ENCODE peak calls at places on chromosomes 13 and 19, in six cellular contexts. D is BJ, Z is stomach, M is adrenal gland, J is A673, W is endothelial cell of umbilical vein. Y is an unnamed sample.

GRCh38 chr13:75544681-75545333 is 4.8 kb upstream of the UCHL3 start:
- DNase-seq in M (peak; percentile 48), Z (no peak), W (no peak), D (peak; percentile 52), J (no peak), Y (no peak)

GRCh38 chr19:51676566-51677083 is 16.5 kb upstream of the SPACA6 start:
- DNase-seq in D (no peak), W (no peak), J (no peak), M (no peak), Z (no peak), Y (no peak)

GRCh38 chr13:114063545-114064515 is 68.6 kb downstream of the RASA3 start:
- DNase-seq in Z (peak; percentile 68), D (peak; percentile 87), M (peak; percentile 69), J (no peak), W (no peak), Y (peak; percentile 88)

GRCh38 chr19:44720945-44721344 is 22.0 kb downstream of the CEACAM16 start:
- DNase-seq in M (no peak), D (no peak), J (no peak), W (no peak), Z (no peak), Y (no peak)

GRCh38 chr13:73938375-73939070 is 195.7 kb downstream of the KLF12 start:
- DNase-seq in Z (no peak), W (peak; percentile 77), M (no peak), D (no peak), J (peak; percentile 74), Y (no peak)

GRCh38 chr19:15265849-15266248 is 33.6 kb upstream of the EPHX3 start:
- DNase-seq in J (peak; percentile 37), M (peak; percentile 97), D (peak; percentile 65), Z (peak; percentile 93), W (peak; percentile 97), Y (no peak)

GRCh38 chr19:51460164-51460992 is 2.1 kb upstream of the SIGLEC8 start:
- DNase-seq in J (peak; percentile 7), W (peak; percentile 9), Z (peak; percentile 20), M (no peak), D (no peak), Y (no peak)

GRCh38 chr19:11091343-11092153 is 2.3 kb downstream of the LDLR start:
- DNase-seq in W (peak; percentile 95), J (peak; percentile 74), D (peak; percentile 86), Z (peak; percentile 67), M (peak; percentile 71), Y (no peak)

GRCh38 chr13:59823495-59823894 is 340.2 kb downstream of the DIAPH3 start:
- DNase-seq in Z (no peak), W (peak; percentile 41), J (peak; percentile 85), D (no peak), M (no peak), Y (no peak)

GRCh38 chr19:32879741-32880140 is 10.2 kb upstream of the SLC7A9 start:
- DNase-seq in W (no peak), Z (peak; percentile 21), J (no peak), M (no peak), D (no peak), Y (no peak)

GRCh38 chr13:68099616-68100015 is 869.5 kb upstream of the PCDH9 start:
- DNase-seq in W (no peak), Z (no peak), M (no peak), J (no peak), D (no peak), Y (no peak)

GRCh38 chr19:53870485-53870844 is 2.8 kb downstream of the MYADM start:
- DNase-seq in M (peak; percentile 37), D (no peak), W (no peak), J (no peak), Z (peak; percentile 60), Y (no peak)

GRCh38 chr19:3176715-3177501 is 1.7 kb upstream of the S1PR4 start:
- DNase-seq in Z (peak; percentile 69), J (peak; percentile 48), D (peak; percentile 37), W (no peak), M (no peak), Y (peak; percentile 82)

GRCh38 chr19:46950526-46951235 is 69.0 kb upstream of the NPAS1 start:
- DNase-seq in W (no peak), J (no peak), D (no peak), M (no peak), Z (no peak), Y (no peak)

GRCh38 chr19:55189424-55189823 is 9.3 kb upstream of the SYT5 start:
- DNase-seq in W (peak; percentile 60), Z (no peak), D (peak; percentile 83), J (no peak), M (peak; percentile 42), Y (no peak)

GRCh38 chr19:54248016-54248601 is 5.5 kb upstream of the LILRA6 start:
- DNase-seq in J (no peak), M (peak; percentile 55), W (peak; percentile 75), Z (no peak), D (no peak), Y (no peak)

GRCh38 chr19:44111910-44112463 is 1.2 kb upstream of the ZNF225 start:
- DNase-seq in W (peak; percentile 65), D (peak; percentile 28), Z (no peak), J (peak; percentile 91), M (peak; percentile 43), Y (no peak)

GRCh38 chr19:45187421-45188100 is 9.0 kb downstream of the BLOC1S3 start:
- DNase-seq in Z (no peak), J (peak; percentile 33), W (no peak), D (no peak), M (no peak), Y (no peak)

GRCh38 chr13:44352671-44353070 is 21.0 kb upstream of the SERP2 start:
- DNase-seq in J (no peak), W (no peak), Z (no peak), M (no peak), D (no peak), Y (no peak)

GRCh38 chr13:100349594-100349993 is 239.0 kb downstream of the GGACT start:
- DNase-seq in W (no peak), J (peak; percentile 33), M (no peak), D (no peak), Z (no peak), Y (no peak)

GRCh38 chr13:80399340-80400163 is 58.6 kb upstream of the SPRY2 start:
- DNase-seq in J (no peak), W (no peak), D (no peak), Z (peak; percentile 76), M (no peak), Y (no peak)

GRCh38 chr13:91302070-91302469 is 45.4 kb upstream of the MIR17HG start:
- DNase-seq in J (no peak), M (no peak), D (no peak), W (no peak), Z (no peak), Y (no peak)

GRCh38 chr13:27917121-27917947 is 2.5 kb upstream of the PDX1 start:
- DNase-seq in D (no peak), Z (no peak), M (no peak), J (no peak), W (no peak), Y (no peak)

GRCh38 chr19:41411682-41412265 is 14.2 kb downstream of the BCKDHA start:
- DNase-seq in J (no peak), D (no peak), Z (no peak), M (peak; percentile 68), W (no peak), Y (no peak)

GRCh38 chr19:17095141-17095919 is 19.8 kb downstream of the MYO9B start:
- DNase-seq in J (no peak), M (peak; percentile 54), Z (no peak), D (no peak), W (no peak), Y (no peak)

GRCh38 chr13:46679369-46680180 is 117.4 kb downstream of the ESD start:
- DNase-seq in W (no peak), M (no peak), Z (no peak), D (peak; percentile 30), J (peak; percentile 94), Y (no peak)

GRCh38 chr13:46641274-46642081 is 88.5 kb downstream of the LRCH1 start:
- DNase-seq in Z (peak; percentile 51), W (peak; percentile 89), M (no peak), D (no peak), J (no peak), Y (no peak)

GRCh38 chr19:35080613-35081170 is 34.9 kb upstream of the FXYD3 start:
- DNase-seq in J (no peak), Z (no peak), W (no peak), D (no peak), M (no peak), Y (no peak)
- TF ChIP-seq CTCF in J (no peak), Z (no peak), W (no peak), D (no peak), M (no peak), Y (no peak)

GRCh38 chr13:106156468-106156867 is 379.0 kb downstream of the EFNB2 start:
- DNase-seq in Z (no peak), J (no peak), W (peak; percentile 70), D (peak; percentile 93), M (no peak), Y (no peak)
- TF ChIP-seq CTCF in Z (no peak), J (no peak), W (no peak), D (no peak), M (no peak), Y (no peak)

GRCh38 chr13:41427700-41428099 is 29.6 kb upstream of the RGCC start:
- DNase-seq in D (no peak), W (no peak), J (peak; percentile 15), M (no peak), Z (no peak), Y (no peak)

GRCh38 chr13:41426047-41426446 is 31.3 kb upstream of the RGCC start:
- DNase-seq in Z (no peak), D (no peak), W (no peak), M (no peak), J (no peak), Y (no peak)

DNA sequence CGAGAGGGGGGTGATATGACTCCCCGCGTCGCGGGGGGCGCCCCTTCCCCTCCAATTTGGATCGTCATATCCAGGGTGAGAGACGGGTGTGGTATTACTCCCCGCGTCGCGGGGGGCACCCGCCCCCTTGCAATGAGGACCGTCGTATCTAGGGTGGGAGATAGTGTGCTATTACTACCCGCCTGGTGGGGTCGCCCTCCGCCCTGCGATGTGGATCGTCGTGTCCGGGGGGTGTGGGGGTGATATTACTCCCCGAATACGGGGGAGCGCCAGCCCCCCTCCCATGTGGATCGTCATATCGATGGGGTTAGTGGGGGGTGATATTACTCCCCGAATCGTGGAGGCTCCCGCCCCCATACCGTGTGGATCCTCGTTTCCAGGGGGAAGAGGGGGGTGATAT is 29.2 kb upstream of the RGCC start:
- DNase-seq in W (no peak), Z (no peak), D (no peak), J (peak; percentile 23), M (no peak), Y (no peak)
- TF ChIP-seq CTCF in W (peak; percentile 48), Z (no peak), D (peak; percentile 43), J (peak; percentile 61), M (no peak), Y (peak; percentile 46)

GRCh38 chr13:50514249-50514648 is 329.2 kb downstream of the DLEU7 start:
- DNase-seq in Z (no peak), M (no peak), J (no peak), D (no peak), W (no peak), Y (no peak)

GRCh38 chr13:50509771-50510441 is 333.6 kb downstream of the DLEU7 start:
- DNase-seq in W (no peak), D (no peak), Z (no peak), J (peak; percentile 34), M (no peak), Y (no peak)

GRCh38 chr13:50511877-50512332 is 331.6 kb downstream of the DLEU7 start:
- DNase-seq in Z (no peak), D (no peak), J (no peak), W (no peak), M (no peak), Y (no peak)

GRCh38 chr13:50513528-50513863 is 330.0 kb downstream of the DLEU7 start:
- DNase-seq in J (no peak), D (no peak), Z (no peak), W (no peak), M (no peak), Y (no peak)

GRCh38 chr13:50512602-50513527 is 330.6 kb downstream of the DLEU7 start:
- DNase-seq in D (no peak), W (peak; percentile 55), M (peak; percentile 65), J (no peak), Z (peak; percentile 77), Y (no peak)
- TF ChIP-seq CTCF in D (no peak), W (no peak), M (no peak), J (no peak), Z (no peak), Y (peak; percentile 60)

Y was measured in chondrocyte.